ENCODE peak calls at places on chromosome 21, in four cellular contexts. T is tibial artery, U is ecto neural progenitor cell, V is aorta. F is an unnamed sample.

GRCh38 chr21:45322960-45323461 is 35.3 kb upstream of the POFUT2 start:
- DNase-seq in T (peak), U (no peak), V (peak), F (no peak)

GRCh38 chr21:15190837-15191236 is 126.0 kb upstream of the NRIP1 start:
- DNase-seq in T (no peak), U (no peak), V (no peak), F (no peak)

GRCh38 chr21:33300701-33301631 is 23.8 kb upstream of the IFNAR1 start:
- DNase-seq in T (no peak), U (no peak), V (no peak), F (no peak)

GRCh38 chr21:42061866-42062542 is 9.1 kb upstream of the UMODL1 start:
- DNase-seq in T (no peak), U (no peak), V (no peak), F (no peak)

GRCh38 chr21:43717967-43718871 is 710 bp upstream of the PDXK start:
- DNase-seq in T (no peak), U (no peak), V (peak), F (no peak)

GRCh38 chr21:33975548-33976081 is 60.0 kb upstream of the ATP5PO start:
- DNase-seq in T (no peak), U (no peak), V (no peak), F (peak)

GRCh38 chr21:44059710-44060109 is 47.5 kb upstream of the PWP2 start:
- DNase-seq in T (no peak), U (no peak), V (no peak), F (no peak)

GRCh38 chr21:15560383-15561056 is 169.3 kb upstream of the USP25 start:
- DNase-seq in T (no peak), U (no peak), V (no peak), F (no peak)

GRCh38 chr21:46196733-46197132 is 12.5 kb upstream of the SPATC1L start:
- DNase-seq in T (no peak), U (peak), V (peak), F (no peak)

GRCh38 chr21:46393451-46393940 is 65.2 kb upstream of the DIP2A start:
- DNase-seq in T (no peak), U (no peak), V (no peak), F (no peak)

GRCh38 chr21:38622827-38623209 is 124.5 kb upstream of the ERG start:
- DNase-seq in T (no peak), U (no peak), V (no peak), F (no peak)

GRCh38 chr21:46322351-46323226 is 1.1 kb downstream of the C21orf58 start:
- DNase-seq in T (no peak), U (no peak), V (no peak), F (no peak)

GRCh38 chr21:40714516-40714915 is 132.4 kb downstream of the DSCAM start:
- DNase-seq in T (no peak), U (no peak), V (no peak), F (no peak)

GRCh38 chr21:28723666-28724065 is 269.0 kb downstream of the LTN1 start:
- DNase-seq in T (no peak), U (no peak), V (no peak), F (no peak)

GRCh38 chr21:31576428-31576827 is 83.1 kb upstream of the SOD1 start:
- DNase-seq in T (no peak), U (no peak), V (no peak), F (no peak)

GRCh38 chr21:42156690-42157605 is 62.0 kb upstream of the ABCG1 start:
- DNase-seq in T (no peak), U (peak), V (no peak), F (no peak)

GRCh38 chr21:41886331-41886730 is 7.2 kb upstream of the PRDM15 start:
- DNase-seq in T (no peak), U (no peak), V (no peak), F (no peak)

GRCh38 chr21:45048968-45049367 is 25.4 kb upstream of the ADARB1 start:
- DNase-seq in T (no peak), U (no peak), V (no peak), F (no peak)

GRCh38 chr21:34946385-34947121 is 102.5 kb downstream of the RUNX1 start:
- DNase-seq in T (no peak), U (no peak), V (no peak), F (no peak)

GRCh38 chr21:32364387-32364786 is 28.4 kb downstream of the URB1 start:
- DNase-seq in T (no peak), U (no peak), V (no peak), F (no peak)

GRCh38 chr21:39105836-39106235 is 77.4 kb downstream of the PSMG1 start:
- DNase-seq in T (no peak), U (no peak), V (no peak), F (no peak)

GRCh38 chr21:17501107-17502006 is 11.5 kb upstream of the CXADR start:
- DNase-seq in T (no peak), U (no peak), V (no peak), F (no peak)

GRCh38 chr21:44752701-44753235 is 41.4 kb upstream of the TSPEAR start:
- DNase-seq in T (peak), U (no peak), V (no peak), F (peak)

GRCh38 chr21:28336299-28336698 is 656.4 kb downstream of the LTN1 start:
- DNase-seq in T (no peak), U (no peak), V (no peak), F (no peak)

GRCh38 chr21:42513151-42513984 is at the start of gene SLC37A1:
- DNase-seq in T (no peak), U (peak), V (no peak), F (no peak)

GRCh38 chr21:18603246-18603645 is 199.7 kb upstream of the TMPRSS15 start:
- DNase-seq in T (no peak), U (no peak), V (no peak), F (no peak)

GRCh38 chr21:42187976-42188653 is 30.8 kb upstream of the ABCG1 start:
- DNase-seq in T (peak), U (no peak), V (peak), F (no peak)

GRCh38 chr21:44024895-44025353 is 12.8 kb downstream of the TRAPPC10 start:
- DNase-seq in T (peak), U (no peak), V (peak), F (no peak)

GRCh38 chr21:43957629-43958362 is 54.3 kb upstream of the TRAPPC10 start:
- DNase-seq in T (no peak), U (no peak), V (no peak), F (no peak)

GRCh38 chr21:39125752-39126485 is 57.3 kb downstream of the PSMG1 start:
- DNase-seq in T (peak), U (peak), V (no peak), F (no peak)

GRCh38 chr21:31725202-31725840 is 6.6 kb downstream of the SCAF4 start:
- DNase-seq in T (no peak), U (no peak), V (no peak), F (no peak)

GRCh38 chr21:14955936-14956520 is 108.8 kb downstream of the NRIP1 start:
- DNase-seq in T (no peak), U (no peak), V (no peak), F (no peak)

GRCh38 chr21:44618909-44619308 is 7.0 kb downstream of the KRTAP10-8 start:
- DNase-seq in T (no peak), U (no peak), V (no peak), F (no peak)

GRCh38 chr21:25639167-25639921 is at the start of gene JAM2:
- DNase-seq in T (peak), U (peak), V (peak), F (no peak)

GRCh38 chr21:27802816-27803475 is 836.1 kb upstream of the ADAMTS5 start:
- DNase-seq in T (no peak), U (no peak), V (no peak), F (no peak)

GRCh38 chr21:22575165-22575584 is 1577.0 kb downstream of the NCAM2 start:
- DNase-seq in T (no peak), U (peak), V (no peak), F (no peak)

GRCh38 chr21:20998456-20998789 is 214 bp downstream of the NCAM2 start:
- DNase-seq in T (no peak), U (no peak), V (no peak), F (no peak)

GRCh38 chr21:35850029-35850428 is 210.3 kb downstream of the SETD4 start:
- DNase-seq in T (no peak), U (no peak), V (no peak), F (no peak)

GRCh38 chr21:14762309-14762708 is 216.2 kb upstream of the SAMSN1 start:
- DNase-seq in T (no peak), U (no peak), V (no peak), F (no peak)

F was measured in keratinocyte.